ENCODE peak calls at places on chromosomes 5 and 9, in ten cellular contexts. M is midbrain; F is activated CD4-positive, alpha-beta T cell treated with anti-CD3 and anti-CD28 coated beads for 24 hours; L is GDM1; T is DMS53; R is A549; Y is gastrocnemius medialis; A is coronary artery; D is sciatic nerve; W is endothelial cell. J is an unnamed sample.

GRCh38 chr5:32612134-32612888 is 27.0 kb downstream of the SUB1 start:
- DNase-seq in M (no peak), F (no peak), L (no peak), T (no peak), R (no peak), Y (no peak), A (no peak), D (no peak), W (no peak), J (no peak)

GRCh38 chr5:129271309-129271708 is 176.8 kb downstream of the ISOC1 start:
- DNase-seq in M (no peak), F (no peak), L (no peak), T (peak), R (no peak), Y (no peak), A (no peak), D (no peak), W (peak), J (no peak)

GRCh38 chr9:4287886-4288588 is 11.8 kb downstream of the GLIS3 start:
- DNase-seq in M (no peak), F (no peak), L (no peak), T (no peak), R (no peak), Y (no peak), A (no peak), D (no peak), W (no peak), J (no peak)

GRCh38 chr9:115328228-115328627 is 210.3 kb upstream of the TNC start:
- DNase-seq in M (no peak), F (no peak), L (no peak), T (no peak), R (no peak), Y (no peak), A (no peak), D (no peak), W (no peak), J (no peak)

GRCh38 chr9:97737429-97737828 is 40.3 kb upstream of the XPA start:
- DNase-seq in M (peak), F (no peak), L (no peak), T (peak), R (peak), Y (no peak), A (no peak), D (no peak), W (no peak), J (no peak)

GRCh38 chr9:91060520-91061343 is 259.1 kb downstream of the SYK start:
- DNase-seq in M (no peak), F (no peak), L (no peak), T (peak), R (peak), Y (peak), A (no peak), D (peak), W (no peak), J (no peak)

GRCh38 chr5:91074615-91075014 is 308.5 kb downstream of the ARRDC3 start:
- DNase-seq in M (no peak), F (no peak), L (no peak), T (no peak), R (no peak), Y (no peak), A (no peak), D (no peak), W (no peak), J (no peak)

GRCh38 chr9:136081113-136081825 is 13.8 kb downstream of the NACC2 start:
- DNase-seq in M (no peak), F (no peak), L (no peak), T (no peak), R (no peak), Y (peak), A (no peak), D (no peak), W (no peak), J (peak)

GRCh38 chr5:56585973-56586740 is 229.2 kb upstream of the MAP3K1 start:
- DNase-seq in M (no peak), F (no peak), L (no peak), T (no peak), R (no peak), Y (peak), A (no peak), D (peak), W (peak), J (peak)

GRCh38 chr5:112025729-112026128 is 268.7 kb upstream of the NREP start:
- DNase-seq in M (no peak), F (no peak), L (no peak), T (no peak), R (no peak), Y (no peak), A (no peak), D (no peak), W (no peak), J (no peak)

GRCh38 chr9:86445636-86446035 is 91.4 kb upstream of the TUT7 start:
- DNase-seq in M (no peak), F (no peak), L (no peak), T (no peak), R (no peak), Y (no peak), A (no peak), D (no peak), W (no peak), J (no peak)

GRCh38 chr9:96186601-96187011 is 115.4 kb downstream of the HSD17B3 start:
- DNase-seq in M (no peak), F (no peak), L (no peak), T (no peak), R (no peak), Y (no peak), A (no peak), D (no peak), W (peak), J (no peak)

GRCh38 chr9:16267336-16268036 is 603.0 kb downstream of the BNC2 start:
- DNase-seq in M (no peak), F (no peak), L (no peak), T (no peak), R (no peak), Y (no peak), A (no peak), D (no peak), W (no peak), J (no peak)

GRCh38 chr9:80285325-80285724 is 713.6 kb downstream of the TLE4 start:
- DNase-seq in M (peak), F (no peak), L (no peak), T (no peak), R (no peak), Y (no peak), A (no peak), D (no peak), W (no peak), J (no peak)

GRCh38 chr5:1878050-1878849 is 4.5 kb downstream of the IRX4 start:
- DNase-seq in M (no peak), F (no peak), L (no peak), T (no peak), R (no peak), Y (no peak), A (no peak), D (no peak), W (no peak), J (peak)

GRCh38 chr9:113876806-113877236 is 712 bp downstream of the ZNF618 start:
- DNase-seq in M (no peak), F (no peak), L (no peak), T (peak), R (no peak), Y (no peak), A (no peak), D (no peak), W (no peak), J (no peak)

GRCh38 chr9:124218438-124219289 is 39.1 kb upstream of the NEK6 start:
- DNase-seq in M (peak), F (no peak), L (peak), T (peak), R (peak), Y (peak), A (peak), D (peak), W (no peak), J (peak)

GRCh38 chr9:131762356-131762932 is 22.6 kb upstream of the RAPGEF1 start:
- DNase-seq in M (peak), F (peak), L (peak), T (peak), R (peak), Y (peak), A (no peak), D (peak), W (peak), J (peak)

GRCh38 chr5:175464414-175465233 is 13.7 kb upstream of the SFXN1 start:
- DNase-seq in M (peak), F (peak), L (peak), T (peak), R (peak), Y (no peak), A (no peak), D (peak), W (peak), J (no peak)

GRCh38 chr9:21473236-21473635 is 8.9 kb downstream of the IFNE start:
- DNase-seq in M (no peak), F (no peak), L (no peak), T (peak), R (no peak), Y (no peak), A (no peak), D (no peak), W (no peak), J (no peak)

GRCh38 chr5:31671339-31671741 is 32.4 kb downstream of the PDZD2 start:
- DNase-seq in M (peak), F (no peak), L (no peak), T (no peak), R (no peak), Y (no peak), A (no peak), D (no peak), W (no peak), J (peak)

GRCh38 chr9:115164511-115164974 is 46.6 kb upstream of the TNC start:
- DNase-seq in M (peak), F (no peak), L (no peak), T (peak), R (no peak), Y (no peak), A (no peak), D (peak), W (no peak), J (no peak)

GRCh38 chr9:14813336-14814020 is 90.9 kb upstream of the CER1 start:
- DNase-seq in M (no peak), F (no peak), L (no peak), T (no peak), R (no peak), Y (no peak), A (no peak), D (no peak), W (no peak), J (no peak)

GRCh38 chr5:149724130-149724850 is 5.8 kb upstream of the PPARGC1B start:
- DNase-seq in M (no peak), F (no peak), L (no peak), T (no peak), R (no peak), Y (no peak), A (no peak), D (no peak), W (no peak), J (no peak)

GRCh38 chr5:151345808-151346478 is 1.4 kb downstream of the SLC36A2 start:
- DNase-seq in M (no peak), F (no peak), L (no peak), T (no peak), R (no peak), Y (peak), A (no peak), D (no peak), W (no peak), J (no peak)

J was measured in Right ventricle myocardium superior.